ENCODE peak calls at places on chromosomes 7 and 10, in four cellular contexts. Y is CD8-positive, alpha-beta T cell; O is fibroblast of lung; R is adipocyte. H is an unnamed sample.
A peak's percentile ranks its signal among the peaks of the same experiment; 100 is the strongest.

GRCh38 chr7:106153891-106154449 is 41.9 kb upstream of the SYPL1 start:
- DNase-seq in Y (peak; percentile 45), O (peak; percentile 83), R (peak; percentile 93), H (peak; percentile 82)

GRCh38 chr10:43048301-43049051 is 28.4 kb upstream of the RET start:
- DNase-seq in Y (no peak), O (no peak), R (peak; percentile 23), H (peak; percentile 23)

GRCh38 chr7:20393021-20394015 is 62.6 kb downstream of the ITGB8 start:
- DNase-seq in Y (no peak), O (no peak), R (no peak), H (no peak)

GRCh38 chr7:129835436-129836020 is 117.2 kb downstream of the UBE2H start:
- DNase-seq in Y (no peak), O (no peak), R (no peak), H (no peak)

GRCh38 chr7:1936531-1937251 is 266.6 kb downstream of the ELFN1 start:
- DNase-seq in Y (no peak), O (no peak), R (no peak), H (no peak)

GRCh38 chr10:33253411-33253810 is 81.1 kb downstream of the NRP1 start:
- DNase-seq in Y (no peak), O (no peak), R (no peak), H (no peak)

GRCh38 chr7:70569335-70569819 is 562.6 kb upstream of the GALNT17 start:
- DNase-seq in Y (no peak), O (no peak), R (no peak), H (no peak)

GRCh38 chr10:133164816-133165555 is 5.0 kb downstream of the KNDC1 start:
- DNase-seq in Y (no peak), O (no peak), R (no peak), H (no peak)

GRCh38 chr7:151792671-151793070 is 84.2 kb downstream of the PRKAG2 start:
- DNase-seq in Y (no peak), O (no peak), R (no peak), H (no peak)
- H3K4me3 ChIP-seq in Y (no peak overlapping the region), O (no peak overlapping the region), R (no peak overlapping the region), H (no peak overlapping the region)

GRCh38 chr7:66150471-66150870 is 35.8 kb downstream of the CRCP start:
- DNase-seq in Y (no peak), O (peak; percentile 90), R (peak; percentile 45), H (peak; percentile 80)
- H3K4me3 ChIP-seq in Y (no peak overlapping the region), O (no peak overlapping the region), R (peak overlapping the region; percentile 44), H (no peak overlapping the region)

GRCh38 chr10:94006591-94007550 is 13.1 kb downstream of the PLCE1 start:
- DNase-seq in Y (no peak), O (peak; percentile 86), R (peak; percentile 81), H (peak; percentile 94)
- H3K4me3 ChIP-seq in Y (no peak overlapping the region), O (no peak overlapping the region), R (peak overlapping the region; percentile 70), H (no peak overlapping the region)

GRCh38 chr10:113177936-113178335 is 227.9 kb downstream of the TCF7L2 start:
- DNase-seq in Y (no peak), O (no peak), R (no peak), H (no peak)

GRCh38 chr10:113175756-113176651 is 226.0 kb downstream of the TCF7L2 start:
- DNase-seq in Y (no peak), O (no peak), R (no peak), H (no peak)

GRCh38 chr10:113175176-113175575 is 225.1 kb downstream of the TCF7L2 start:
- DNase-seq in Y (no peak), O (no peak), R (no peak), H (no peak)

GRCh38 chr10:113177163-113177935 is 227.3 kb downstream of the TCF7L2 start:
- DNase-seq in Y (no peak), O (no peak), R (no peak), H (no peak)

GRCh38 chr10:113176652-113177155 is 226.7 kb downstream of the TCF7L2 start:
- DNase-seq in Y (no peak), O (no peak), R (no peak), H (no peak)
- H3K4me3 ChIP-seq in Y (no peak overlapping the region), O (no peak overlapping the region), R (no peak overlapping the region), H (no peak overlapping the region)

DNA sequence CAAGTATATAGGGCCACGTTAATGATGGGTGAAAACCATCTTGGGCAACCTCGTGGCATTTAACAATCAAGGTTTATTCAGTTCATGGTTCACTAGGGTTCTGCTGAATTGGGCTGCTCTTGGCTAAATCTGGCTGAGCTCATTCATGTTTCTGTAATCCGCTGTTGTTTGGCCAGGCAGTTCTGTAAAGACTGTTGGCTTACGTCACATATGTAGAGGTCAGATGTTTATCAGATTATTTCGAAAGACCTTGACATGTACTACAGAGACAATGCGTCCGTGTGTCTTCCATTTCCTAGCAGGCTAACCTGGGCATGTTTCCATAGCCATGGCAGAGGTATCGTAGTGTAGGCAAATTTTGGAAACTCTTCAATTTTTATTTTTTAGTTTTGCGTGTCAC is 190.0 kb upstream of the ZWINT start:
- DNase-seq in Y (no peak), O (no peak), R (no peak), H (no peak)
- H3K4me3 ChIP-seq in Y (no peak overlapping the region), O (no peak overlapping the region), R (no peak overlapping the region), H (no peak overlapping the region)

GRCh38 chr10:96701265-96701664 is 19.0 kb downstream of the PIK3AP1 start:
- DNase-seq in Y (no peak), O (no peak), R (no peak), H (no peak)
- H3K4me3 ChIP-seq in Y (no peak overlapping the region), O (no peak overlapping the region), R (no peak overlapping the region), H (no peak overlapping the region)

GRCh38 chr7:121083790-121084251 is 95.3 kb downstream of the CPED1 start:
- DNase-seq in Y (no peak), O (peak; percentile 38), R (peak; percentile 36), H (peak; percentile 55)

GRCh38 chr7:121084256-121084655 is 95.7 kb downstream of the CPED1 start:
- DNase-seq in Y (no peak), O (peak; percentile 42), R (peak; percentile 31), H (peak; percentile 43)

GRCh38 chr7:121085922-121086321 is 97.4 kb downstream of the CPED1 start:
- DNase-seq in Y (no peak), O (peak; percentile 37), R (peak; percentile 67), H (no peak)

GRCh38 chr7:121083138-121083789 is 94.8 kb downstream of the CPED1 start:
- DNase-seq in Y (no peak), O (peak; percentile 83), R (peak; percentile 72), H (peak; percentile 80)

GRCh38 chr7:121084748-121085336 is 96.3 kb downstream of the CPED1 start:
- DNase-seq in Y (no peak), O (peak; percentile 86), R (peak; percentile 75), H (peak; percentile 91)
- H3K4me3 ChIP-seq in Y (no peak overlapping the region), O (no peak overlapping the region), R (peak overlapping the region; percentile 34), H (no peak overlapping the region)

DNA sequence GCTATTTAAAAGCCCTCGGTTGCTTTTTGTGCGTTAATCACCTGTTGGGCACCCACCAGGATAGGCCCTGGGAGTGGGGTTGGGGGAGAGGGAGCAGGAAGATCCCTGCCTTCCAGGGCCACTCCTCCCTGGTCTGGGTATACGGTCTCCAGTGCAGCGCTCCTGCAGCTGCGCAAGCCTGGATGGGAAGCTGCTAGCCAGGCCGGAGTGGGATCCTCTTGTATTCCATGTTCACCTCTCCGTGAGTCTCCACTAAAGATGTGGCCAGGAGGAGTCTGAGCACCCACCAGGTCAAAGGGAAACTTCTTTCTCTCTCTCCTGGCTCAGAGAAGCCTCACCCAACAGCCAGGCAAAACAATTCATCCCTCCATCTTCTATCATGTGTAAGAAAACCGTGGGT is 78.8 kb upstream of the ANLN start:
- DNase-seq in Y (no peak), O (no peak), R (no peak), H (no peak)
- H3K4me3 ChIP-seq in Y (no peak overlapping the region), O (no peak overlapping the region), R (no peak overlapping the region), H (no peak overlapping the region)